ENCODE peak calls at places on chromosome 1, in eight cellular contexts. Y is amniotic epithelial cell; U is naive thymus-derived CD8-positive, alpha-beta T cell; A is tibial nerve; E is activated T-cell treated with anti-CD3 and anti-CD28 coated beads for 24 hours; Z is Ammon's horn; P is T-helper 9 cell; H is NCI-H460. O is an unnamed sample.
A peak's percentile ranks its signal among the peaks of the same experiment; 100 is the strongest.

GRCh38 chr1:205576805-205577761 is 54.7 kb downstream of the ELK4 start:
- DNase-seq in Y (no peak), U (no peak), A (no peak), E (no peak), Z (no peak), P (no peak), H (no peak), O (no peak)

GRCh38 chr1:110875216-110875731 is 2.3 kb downstream of the CD53 start:
- DNase-seq in Y (no peak), U (peak; percentile 36), A (no peak), E (peak; percentile 42), Z (peak; percentile 11), P (peak; percentile 15), H (no peak), O (no peak)

GRCh38 chr1:14487671-14488070 is 110.8 kb upstream of the KAZN start:
- DNase-seq in Y (no peak), U (no peak), A (no peak), E (no peak), Z (no peak), P (no peak), H (no peak), O (no peak)

GRCh38 chr1:60196026-60196425 is 122.5 kb upstream of the C1orf87 start:
- DNase-seq in Y (no peak), U (no peak), A (no peak), E (no peak), Z (no peak), P (no peak), H (no peak), O (no peak)

GRCh38 chr1:201769072-201769471 is 59.9 kb upstream of the IPO9 start:
- DNase-seq in Y (no peak), U (no peak), A (no peak), E (no peak), Z (no peak), P (no peak), H (no peak), O (no peak)

GRCh38 chr1:93666613-93667384 is 14.8 kb downstream of the BCAR3 start:
- DNase-seq in Y (peak; percentile 85), U (no peak), A (no peak), E (no peak), Z (no peak), P (no peak), H (no peak), O (no peak)

GRCh38 chr1:50148142-50148923 is 39.6 kb downstream of the ELAVL4 start:
- DNase-seq in Y (no peak), U (no peak), A (no peak), E (no peak), Z (no peak), P (no peak), H (no peak), O (no peak)

GRCh38 chr1:234771642-234772344 is 161.8 kb upstream of the IRF2BP2 start:
- DNase-seq in Y (no peak), U (no peak), A (no peak), E (no peak), Z (no peak), P (no peak), H (no peak), O (no peak)

GRCh38 chr1:97581614-97582051 is 339.2 kb downstream of the DPYD start:
- DNase-seq in Y (peak; percentile 23), U (no peak), A (no peak), E (no peak), Z (no peak), P (no peak), H (no peak), O (no peak)

GRCh38 chr1:1779691-1780597 is 1.7 kb upstream of the NADK start:
- DNase-seq in Y (peak; percentile 93), U (peak; percentile 54), A (peak; percentile 47), E (peak; percentile 49), Z (peak; percentile 54), P (peak; percentile 32), H (peak; percentile 34), O (no peak)

GRCh38 chr1:246506440-246506784 is 667 bp downstream of the SMYD3 start:
- DNase-seq in Y (no peak), U (no peak), A (no peak), E (no peak), Z (no peak), P (no peak), H (no peak), O (peak; percentile 10)

GRCh38 chr1:226632922-226633351 is 84.4 kb downstream of the STUM start:
- DNase-seq in Y (no peak), U (no peak), A (no peak), E (no peak), Z (no peak), P (no peak), H (no peak), O (no peak)

GRCh38 chr1:203569490-203570318 is 56.9 kb upstream of the ATP2B4 start:
- DNase-seq in Y (no peak), U (no peak), A (no peak), E (no peak), Z (no peak), P (no peak), H (no peak), O (no peak)

GRCh38 chr1:39657402-39657801 is 14.5 kb downstream of the NT5C1A start:
- DNase-seq in Y (peak; percentile 60), U (no peak), A (no peak), E (no peak), Z (peak; percentile 42), P (no peak), H (no peak), O (no peak)

O was measured in thyroid gland.